ENCODE peak calls at places on chromosomes 4 and X, in five cellular contexts. O is effector memory CD4-positive, alpha-beta T cell; G is mammary epithelial cell; I is naive thymus-derived CD4-positive, alpha-beta T cell; U is Peyer's patch. L is an unnamed sample. For H3K27me3, the result is how much of the 10 kb centered on the place peaks cover.

GRCh38 chrX:78377186-78377585 is 49.8 kb upstream of the CYSLTR1 start:
- DNase-seq in I (no peak), G (no peak), U (no peak), O (no peak), L (no peak)

GRCh38 chr4:103098746-103099421 is 750 bp downstream of the BDH2 start:
- DNase-seq in G (no peak), U (no peak), I (no peak), O (no peak), L (no peak)

GRCh38 chr4:71184195-71184781 is 154.5 kb upstream of the SLC4A4 start:
- DNase-seq in O (no peak), I (no peak), G (peak), U (peak), L (no peak)

GRCh38 chr4:75723802-75724065 is 643 bp upstream of the USO1 start:
- DNase-seq in I (no peak), U (no peak), O (no peak), G (no peak), L (no peak)

GRCh38 chrX:1537031-1537715 is at the start of gene P2RY8:
- DNase-seq in U (peak), O (peak), I (peak), G (peak), L (peak)

GRCh38 chrX:119376312-119376711 is 22.8 kb upstream of the SLC25A43 start:
- DNase-seq in I (no peak), U (no peak), O (no peak), G (no peak), L (no peak)

GRCh38 chr4:65924843-65925242 is 254.6 kb upstream of the EPHA5 start:
- DNase-seq in U (no peak), G (no peak), O (no peak), I (no peak), L (no peak)

GRCh38 chr4:7806080-7806630 is 133.5 kb downstream of the AFAP1 start:
- DNase-seq in I (no peak), G (no peak), O (no peak), U (no peak), L (no peak)

GRCh38 chr4:123622572-123622971 is 226.0 kb downstream of the SPRY1 start:
- DNase-seq in O (no peak), U (no peak), G (no peak), I (no peak), L (no peak)

GRCh38 chrX:125170459-125170858 is 149.2 kb upstream of the TEX13C start:
- DNase-seq in O (no peak), U (no peak), G (no peak), I (no peak), L (no peak)

GRCh38 chr4:8274772-8275241 is 5.3 kb downstream of the HTRA3 start:
- DNase-seq in G (peak), I (no peak), U (peak), O (no peak), L (no peak)

GRCh38 chr4:173168396-173169177 is at the start of gene GALNT7:
- DNase-seq in I (peak), U (peak), G (peak), O (peak), L (peak)

GRCh38 chr4:86043755-86044592 is 315.9 kb downstream of the MAPK10 start:
- DNase-seq in G (peak), O (no peak), I (no peak), U (no peak), L (no peak)

GRCh38 chr4:53688186-53688790 is 97.0 kb upstream of the LNX1 start:
- DNase-seq in U (no peak), I (no peak), O (no peak), G (peak), L (no peak)

GRCh38 chrX:55640854-55641253 is 17.7 kb downstream of the FOXR2 start:
- DNase-seq in O (no peak), U (no peak), G (no peak), I (no peak), L (no peak)

GRCh38 chr4:152885185-152885584 is 50.9 kb upstream of the FHDC1 start:
- DNase-seq in U (no peak), I (no peak), O (no peak), G (no peak), L (no peak)

GRCh38 chr4:31360786-31361185 is 640.6 kb downstream of the PCDH7 start:
- DNase-seq in I (no peak), U (no peak), O (no peak), G (no peak), L (no peak)

GRCh38 chrX:122626871-122627270 is 557.2 kb upstream of the GRIA3 start:
- DNase-seq in O (no peak), I (no peak), U (no peak), G (peak), L (no peak)

GRCh38 chrX:47572773-47573333 is 9.4 kb upstream of the TIMP1 start:
- DNase-seq in O (no peak), U (no peak), I (no peak), G (no peak), L (no peak)

GRCh38 chrX:56600141-56600540 is 36.7 kb downstream of the UBQLN2 start:
- DNase-seq in I (no peak), O (no peak), G (no peak), U (no peak), L (no peak)

GRCh38 chr4:137470806-137471205 is 61.5 kb downstream of the PCDH18 start:
- DNase-seq in O (no peak), I (no peak), G (no peak), U (no peak), L (no peak)

GRCh38 chrX:9207142-9207541 is 173.2 kb upstream of the FAM9B start:
- DNase-seq in I (no peak), G (no peak), U (no peak), O (no peak), L (no peak)

GRCh38 chr4:54025582-54025981 is 38.8 kb downstream of the CHIC2 start:
- DNase-seq in O (no peak), U (no peak), I (no peak), G (no peak), L (no peak)

GRCh38 chr4:170497105-170497504 is 407.3 kb upstream of the AADAT start:
- DNase-seq in I (no peak), G (peak), U (no peak), O (no peak), L (no peak)

DNA sequence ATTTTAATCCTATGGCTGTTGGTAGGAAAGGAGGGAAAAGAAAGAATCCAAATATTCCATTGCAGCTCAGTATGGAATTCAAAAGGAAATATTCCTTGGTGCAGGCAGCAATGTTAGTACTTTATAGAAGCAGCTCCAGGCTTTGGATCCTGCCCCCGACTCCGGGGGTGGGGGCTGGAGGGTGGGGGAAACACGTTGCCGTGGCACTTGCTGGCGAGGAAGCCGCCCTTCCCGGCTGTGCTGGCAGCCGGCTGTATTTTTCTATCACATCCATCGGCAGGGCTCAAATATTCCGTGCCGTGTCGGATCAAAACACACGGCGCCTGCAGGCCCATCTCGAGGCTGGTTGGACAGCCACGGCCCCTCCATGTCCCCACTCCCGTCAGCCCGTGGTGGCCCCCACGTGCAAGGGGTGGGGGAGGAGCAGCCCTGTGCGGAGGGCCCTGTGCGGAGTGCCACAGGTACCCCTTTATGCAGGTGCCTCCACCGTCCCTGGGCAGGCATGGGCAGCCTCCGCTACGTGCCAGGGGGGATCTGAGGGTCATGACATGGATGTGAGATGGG is 5.8 kb downstream of the ADRA2C start:
- DNase-seq in O (no peak), I (no peak), U (no peak), G (no peak), L (no peak)
- H3K27me3 ChIP-seq in O (under half), I (under half), U (under half), G (under half), L (under half)

DNA sequence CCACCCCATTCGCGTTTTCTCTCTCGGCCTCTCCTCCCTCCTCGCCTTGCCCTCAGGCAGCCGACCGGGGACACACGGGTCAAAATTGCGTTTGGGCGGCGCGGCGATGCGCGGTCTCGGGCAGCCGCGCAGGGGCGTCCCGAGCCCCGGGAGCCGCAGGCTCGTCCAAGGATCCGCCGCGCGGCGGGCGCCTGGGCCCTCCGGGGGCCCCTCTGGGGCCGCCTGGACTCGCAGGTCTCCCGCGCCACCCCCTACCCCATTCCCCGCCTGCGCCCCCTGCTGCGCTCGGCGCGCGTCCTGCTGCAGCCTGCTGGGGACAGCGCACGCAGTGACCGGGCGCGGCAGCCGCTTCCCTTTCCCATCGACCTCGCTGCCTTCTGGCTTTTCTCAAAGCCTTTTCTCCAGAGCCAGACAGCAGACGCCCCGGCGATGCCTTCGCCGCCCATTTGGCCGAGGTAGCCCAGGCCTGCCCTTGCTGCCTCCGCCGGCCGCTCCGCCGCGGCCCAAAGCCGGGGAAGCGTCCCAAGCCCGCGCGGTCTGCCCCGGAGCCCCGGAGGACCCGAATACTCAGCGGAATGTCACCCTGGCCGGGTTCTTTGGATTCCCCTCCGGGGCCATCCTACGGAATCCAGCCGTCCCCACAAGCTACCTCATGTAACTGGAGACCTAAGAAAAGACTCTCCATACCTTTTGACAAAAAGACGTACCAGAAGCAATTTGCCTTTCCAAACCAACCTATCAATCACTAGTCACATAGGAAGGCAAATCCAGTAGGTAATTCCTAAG is 16.5 kb downstream of the POU4F2 start:
- DNase-seq in G (no peak), I (no peak), O (no peak), U (no peak), L (no peak)
- H3K27me3 ChIP-seq in G (under half), I (under half), O (under half), U (under half), L (under half)

DNA sequence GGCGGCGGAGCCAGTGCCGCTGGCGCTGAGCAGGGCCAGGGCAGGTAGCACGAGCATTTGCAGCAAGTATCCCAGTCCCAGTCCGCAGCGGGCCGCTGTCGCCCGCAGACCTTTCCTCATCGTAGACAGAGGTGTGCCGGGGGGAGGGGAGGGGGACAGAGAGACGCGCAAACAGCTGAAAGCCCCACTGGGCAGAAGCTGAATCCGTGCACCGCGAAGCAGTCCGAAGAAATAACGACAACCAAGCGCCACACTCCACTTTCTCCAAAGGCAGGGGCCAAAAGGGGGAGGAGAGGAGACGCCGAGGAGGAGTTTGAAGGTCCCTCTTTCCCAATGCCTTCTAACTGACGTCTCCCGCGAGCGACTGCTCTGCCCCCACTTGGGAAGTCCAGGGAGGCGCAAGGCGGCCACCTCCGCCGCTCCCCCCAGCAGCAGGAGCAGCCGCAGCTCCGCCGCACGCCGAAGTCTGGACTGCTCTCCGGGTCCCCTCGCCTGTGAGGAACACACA is at the start of gene UNC5C:
- DNase-seq in I (no peak), O (no peak), U (no peak), G (peak), L (no peak)
- H3K27me3 ChIP-seq in I (under half), O (under half), U (under half), G (under half), L (half or more)

DNA sequence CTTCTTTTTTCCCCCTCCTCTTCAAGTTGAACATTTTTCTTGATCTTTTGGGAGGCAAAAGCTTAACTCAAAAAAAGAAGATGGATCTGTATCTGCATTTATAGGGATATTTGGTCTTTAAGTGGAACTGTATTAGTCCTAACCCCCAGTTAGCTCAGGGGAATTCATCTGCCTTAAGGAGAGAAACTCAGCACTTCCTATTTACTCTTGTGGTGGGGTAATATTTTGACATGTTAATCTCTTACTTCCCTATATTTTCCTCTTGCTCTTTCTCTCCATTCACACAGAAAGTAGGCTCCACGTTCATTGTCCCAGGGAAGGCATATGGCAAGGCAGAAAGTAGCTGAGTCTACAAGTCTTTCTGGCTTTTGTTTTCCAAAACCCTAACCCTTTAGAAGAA is 5.3 kb downstream of the LRRC66 start:
- DNase-seq in G (no peak), I (no peak), O (no peak), U (no peak), L (no peak)
- H3K27me3 ChIP-seq in G (under half), I (under half), O (under half), U (under half), L (under half)

DNA sequence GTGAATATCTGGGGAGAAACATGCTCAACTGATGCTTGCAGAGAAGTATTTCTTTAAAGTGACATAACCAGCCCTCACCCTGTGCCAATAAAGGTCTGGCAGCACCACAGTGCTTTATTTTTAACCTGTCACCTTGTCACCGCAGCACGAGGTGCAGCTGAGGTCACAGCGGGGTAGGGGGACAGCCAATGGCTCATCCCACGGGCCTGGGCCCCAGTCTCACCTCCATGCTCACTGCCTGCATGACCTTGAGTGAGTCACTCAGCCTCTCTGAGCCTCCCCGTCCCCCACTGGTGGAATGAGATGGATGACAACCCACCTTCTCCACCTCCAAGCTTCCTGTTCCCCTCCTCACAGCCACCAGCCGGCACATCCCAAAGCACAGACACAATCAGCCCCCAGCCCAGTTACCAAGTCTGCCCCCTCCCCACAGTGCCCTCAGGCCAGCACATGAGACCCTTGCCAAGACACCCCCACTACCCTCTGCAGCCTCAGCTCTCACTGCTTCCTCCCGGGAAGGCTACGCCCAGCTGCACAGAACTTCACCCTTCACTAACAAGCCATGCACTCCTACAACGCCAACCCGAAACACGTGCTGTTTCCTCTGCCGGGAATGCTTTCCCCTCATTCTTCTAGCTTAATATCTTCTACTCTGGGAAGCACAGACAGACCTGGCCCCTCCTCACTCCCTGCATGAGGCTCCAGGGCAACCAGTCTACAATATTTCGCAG is 24.9 kb upstream of the MAN2B2 start:
- DNase-seq in U (no peak), G (no peak), O (no peak), I (no peak), L (no peak)
- H3K27me3 ChIP-seq in U (under half), G (under half), O (under half), I (under half), L (half or more)

DNA sequence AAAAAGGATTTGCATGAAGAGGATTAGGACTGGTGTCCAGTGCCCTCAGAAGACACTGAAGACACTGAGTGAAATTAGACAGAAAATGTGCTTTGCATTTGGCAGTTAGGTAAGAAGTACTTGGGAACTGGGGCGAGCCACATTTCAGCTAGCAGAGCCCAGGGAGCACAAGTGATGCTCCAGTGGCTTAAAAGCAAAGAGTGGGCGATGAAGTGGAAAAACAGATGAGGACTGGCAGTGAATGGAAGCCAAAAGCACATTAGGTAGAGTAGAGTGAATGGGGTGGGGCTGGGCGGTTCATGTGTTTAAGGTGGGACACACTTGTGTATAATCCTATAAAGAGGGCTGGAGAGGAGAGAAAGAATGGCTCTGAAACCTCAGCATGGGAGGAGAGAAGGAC is 18.4 kb downstream of the DCLK2 start:
- DNase-seq in I (no peak), U (no peak), G (no peak), O (no peak), L (no peak)
- H3K27me3 ChIP-seq in I (under half), U (under half), G (under half), O (under half), L (under half)

GRCh38 chrX:21662761-21663160 is 4.6 kb upstream of the KLHL34 start:
- DNase-seq in O (no peak), G (no peak), I (no peak), U (no peak), L (no peak)
- H3K27me3 ChIP-seq in O (under half), G (under half), I (under half), U (under half), L (under half)

DNA sequence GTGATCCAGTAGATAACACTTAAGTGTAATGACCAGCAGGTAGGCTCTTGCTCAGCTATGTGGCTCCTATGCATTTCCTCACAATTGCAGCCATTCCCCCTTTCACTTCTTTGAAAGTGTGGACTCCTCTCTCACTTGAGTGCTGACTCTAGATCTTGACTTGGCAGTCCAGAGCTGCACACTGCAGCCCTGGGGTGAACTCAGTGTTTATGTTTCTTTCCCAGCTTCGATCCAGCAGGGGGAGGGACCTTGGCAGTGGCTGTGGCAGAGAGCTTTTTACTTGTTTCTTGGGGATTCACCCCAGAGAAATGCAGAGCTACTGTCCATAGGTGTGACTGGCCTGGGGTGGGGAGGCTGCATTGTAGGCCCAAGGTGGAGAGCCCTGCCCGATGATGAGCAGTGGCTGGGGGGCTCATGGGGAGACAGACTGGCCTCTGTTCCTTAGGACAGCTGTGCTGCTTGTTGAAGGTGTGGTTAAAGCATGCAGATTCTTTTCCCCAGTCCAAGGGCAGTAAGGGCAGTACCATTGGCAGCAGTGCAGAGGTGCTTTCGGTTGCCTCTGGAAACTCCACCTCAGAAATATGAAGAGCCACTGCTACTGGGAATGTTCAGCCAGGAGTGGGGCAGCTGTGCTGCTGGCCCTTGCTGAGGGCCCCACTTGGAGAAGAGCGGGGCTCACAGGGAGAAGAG is 134.7 kb downstream of the SH3BGRL start:
- DNase-seq in U (no peak), G (no peak), I (no peak), O (no peak), L (no peak)
- H3K27me3 ChIP-seq in U (under half), G (under half), I (under half), O (under half), L (under half)

L was measured in esophagus squamous epithelium.